ENCODE peak calls at places on chromosomes 7 and 10, in ten cellular contexts. T, B, P, Y, O, U, W, N, K and D are unnamed samples. For H3K36me3 and H3K27me3, the result is how much of the 10 kb centered on the place peaks cover.

GRCh38 chr10:74153123-74153522 is 2.1 kb downstream of the ADK start:
- DNase-seq in T (no peak), B (no peak), P (no peak), Y (no peak), O (no peak), U (peak), W (no peak), N (peak), K (peak), D (no peak)

GRCh38 chr10:7872041-7872442 is 53.7 kb downstream of the TAF3 start:
- DNase-seq in T (peak), B (no peak), P (no peak), Y (no peak), O (no peak), U (no peak), W (peak), N (peak), K (no peak), D (no peak)

GRCh38 chr7:150383710-150384397 is 4.7 kb downstream of the ZNF775 start:
- DNase-seq in T (peak), B (no peak), P (peak), Y (no peak), O (no peak), U (peak), W (peak), N (peak), K (no peak), D (no peak)

GRCh38 chr7:128103498-128104108 is 72.4 kb upstream of the LRRC4 start:
- DNase-seq in T (no peak), B (no peak), P (no peak), Y (peak), O (peak), U (no peak), W (no peak), N (no peak), K (no peak), D (no peak)

GRCh38 chr7:139992353-139993054 is 70.2 kb downstream of the PARP12 start:
- DNase-seq in T (no peak), B (no peak), P (no peak), Y (no peak), O (no peak), U (no peak), W (no peak), N (peak), K (no peak), D (no peak)

GRCh38 chr10:15106352-15107013 is 9.3 kb downstream of the RPP38 start:
- DNase-seq in T (peak), B (peak), P (peak), Y (peak), O (peak), U (no peak), W (peak), N (peak), K (peak), D (no peak)

GRCh38 chr10:69179089-69179742 is 818 bp upstream of the SUPV3L1 start:
- DNase-seq in T (peak), B (peak), P (no peak), Y (peak), O (no peak), U (no peak), W (no peak), N (no peak), K (no peak), D (no peak)

GRCh38 chr7:100588438-100588837 is 2.3 kb downstream of the FBXO24 start:
- DNase-seq in T (peak), B (no peak), P (no peak), Y (no peak), O (no peak), U (no peak), W (no peak), N (peak), K (peak), D (no peak)

GRCh38 chr7:128190051-128190640 is 50.9 kb upstream of the LEP start:
- DNase-seq in T (no peak), B (no peak), P (no peak), Y (no peak), O (no peak), U (peak), W (no peak), N (peak), K (no peak), D (no peak)

GRCh38 chr7:132240821-132241422 is 335.3 kb downstream of the PLXNA4 start:
- DNase-seq in T (no peak), B (no peak), P (no peak), Y (no peak), O (no peak), U (no peak), W (no peak), N (no peak), K (no peak), D (no peak)

GRCh38 chr10:32412499-32412853 is 33.5 kb upstream of the CCDC7 start:
- DNase-seq in T (no peak), B (no peak), P (no peak), Y (no peak), O (no peak), U (no peak), W (no peak), N (peak), K (peak), D (no peak)

GRCh38 chr7:127844707-127845331 is 186.4 kb downstream of the LRRC4 start:
- DNase-seq in T (peak), B (no peak), P (peak), Y (peak), O (peak), U (peak), W (no peak), N (no peak), K (peak), D (no peak)

GRCh38 chr10:101814466-101815041 is 3.7 kb downstream of the OGA start:
- DNase-seq in T (no peak), B (no peak), P (no peak), Y (no peak), O (no peak), U (no peak), W (peak), N (no peak), K (no peak), D (no peak)
- H3K36me3 ChIP-seq in T (under half), B (under half), P (under half), Y (under half), O (under half), U (under half), W (under half), N (under half), K (under half), D (under half)

GRCh38 chr10:12397931-12398330 is 48.6 kb downstream of the CAMK1D start:
- DNase-seq in T (no peak), B (no peak), P (no peak), Y (no peak), O (no peak), U (no peak), W (no peak), N (no peak), K (no peak), D (no peak)
- H3K4me3 ChIP-seq in T (no peak), B (no peak), P (no peak), Y (no peak), O (no peak), U (no peak), W (no peak), N (no peak), K (no peak), D (no peak)

GRCh38 chr10:100738055-100738827 is 7.1 kb upstream of the PAX2 start:
- DNase-seq in T (no peak), B (no peak), P (no peak), Y (no peak), O (no peak), U (no peak), W (no peak), N (no peak), K (no peak), D (no peak)
- H3K27me3 ChIP-seq in T (half or more), B (half or more), P (under half), Y (under half), O (half or more), U (half or more), W (half or more), N (half or more), K (half or more), D (half or more)

GRCh38 chr7:22997871-22998515 is 15.9 kb downstream of the HYCC1 start:
- DNase-seq in T (no peak), B (no peak), P (peak), Y (no peak), O (no peak), U (no peak), W (no peak), N (no peak), K (no peak), D (no peak)
- H3K36me3 ChIP-seq in T (under half), B (under half), P (under half), Y (under half), O (under half), U (under half), W (under half), N (under half), K (under half), D (under half)

DNA sequence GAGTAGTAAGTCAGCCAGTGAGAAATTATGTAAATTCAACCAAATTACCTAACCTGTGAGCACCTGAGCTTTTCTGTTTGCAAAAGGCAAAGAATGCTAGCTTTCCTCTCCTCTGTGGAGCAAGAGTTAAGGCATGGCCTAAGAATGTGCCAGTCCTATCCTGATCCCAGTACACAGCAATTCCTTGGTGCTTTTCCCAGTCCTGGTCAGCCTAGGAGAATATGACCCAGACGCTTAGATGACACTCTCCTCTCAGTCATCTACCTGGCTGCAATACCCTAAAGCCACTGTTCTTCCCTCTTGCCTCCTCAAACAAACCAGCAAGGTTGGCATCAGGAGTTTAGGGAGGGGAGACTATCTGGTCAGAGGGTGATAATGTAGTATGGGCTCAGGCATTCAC is 4.1 kb downstream of the PDLIM1 start:
- DNase-seq in T (no peak), B (no peak), P (no peak), Y (no peak), O (no peak), U (no peak), W (no peak), N (no peak), K (no peak), D (no peak)
- H3K4me3 ChIP-seq in T (no peak), B (no peak), P (no peak), Y (no peak), O (peak), U (no peak), W (no peak), N (no peak), K (no peak), D (no peak)

DNA sequence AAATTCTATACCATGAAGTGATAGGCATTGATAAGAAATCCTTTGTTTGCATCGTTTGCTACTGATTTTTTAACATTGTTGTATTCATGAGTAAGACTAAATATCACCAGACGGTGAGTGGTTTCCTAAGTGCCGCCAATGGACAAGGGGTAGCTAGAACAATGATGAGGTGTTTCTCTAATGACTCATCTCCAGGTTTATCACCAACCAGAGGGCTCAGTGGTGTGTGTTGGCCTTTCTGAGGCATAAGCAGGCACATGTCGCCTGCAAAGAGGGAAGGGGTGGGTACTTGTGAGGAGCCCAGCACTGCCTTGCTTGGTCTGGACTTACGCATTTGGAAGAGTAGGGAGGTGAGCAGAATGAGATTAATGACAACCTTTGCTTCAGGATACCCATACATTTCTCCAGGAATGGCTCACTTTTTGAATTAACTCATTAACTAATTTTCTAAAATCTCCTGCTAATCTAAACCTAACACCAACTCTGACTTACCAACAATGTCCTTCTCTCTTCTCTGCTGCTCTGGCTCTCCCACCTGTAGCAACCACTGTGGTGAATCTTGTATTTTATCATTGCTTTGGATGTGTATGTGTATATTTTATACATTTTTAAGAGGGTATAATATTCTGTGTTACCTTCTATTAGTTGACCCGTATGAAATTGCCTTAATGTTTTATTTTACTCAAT is 722.6 kb downstream of the GRID1 start:
- DNase-seq in T (peak), B (no peak), P (no peak), Y (no peak), O (no peak), U (no peak), W (no peak), N (no peak), K (no peak), D (no peak)
- H3K27me3 ChIP-seq in T (under half), B (under half), P (under half), Y (under half), O (under half), U (under half), W (under half), N (under half), K (under half), D (under half)